ENCODE peak calls at places on chromosomes 1 and 21, in six cellular contexts. E, Q, R, K, B and U are unnamed samples.

GRCh38 chr1:70864302-70864701 is 183.3 kb downstream of the PTGER3 start:
- DNase-seq in R (no peak), Q (no peak), E (no peak), B (no peak), K (no peak), U (no peak)

GRCh38 chr1:204384636-204385354 is 25.1 kb upstream of the PLEKHA6 start:
- DNase-seq in Q (no peak), B (no peak), K (no peak), R (no peak), E (no peak), U (no peak)

GRCh38 chr1:11525151-11525505 is 46.2 kb downstream of the DISP3 start:
- DNase-seq in K (no peak), Q (no peak), R (no peak), E (no peak), B (no peak), U (no peak)

GRCh38 chr21:28464095-28464494 is 528.6 kb downstream of the LTN1 start:
- DNase-seq in K (no peak), B (no peak), R (no peak), E (no peak), Q (no peak), U (no peak)

GRCh38 chr1:27122652-27123051 is 32.3 kb downstream of the SLC9A1 start:
- DNase-seq in E (no peak), Q (peak), K (peak), B (no peak), R (peak), U (peak)

GRCh38 chr1:168225476-168226190 is at the start of gene SFT2D2:
- DNase-seq in R (peak), E (peak), B (peak), K (peak), Q (peak), U (peak)

GRCh38 chr21:14119038-14119437 is 91.7 kb downstream of the LIPI start:
- DNase-seq in B (no peak), R (no peak), E (no peak), K (no peak), Q (peak), U (peak)

GRCh38 chr1:214707306-214708087 is 104.5 kb downstream of the CENPF start:
- DNase-seq in K (no peak), E (no peak), Q (no peak), R (no peak), B (no peak), U (no peak)

GRCh38 chr1:93200086-93200620 is 19.6 kb downstream of the CCDC18 start:
- DNase-seq in E (no peak), R (no peak), B (no peak), K (no peak), Q (no peak), U (no peak)

GRCh38 chr1:216723274-216723780 is at the start of gene ESRRG:
- DNase-seq in Q (peak), K (no peak), E (no peak), B (peak), R (peak), U (no peak)

GRCh38 chr1:22969224-22969829 is 3.3 kb downstream of the LACTBL1 start:
- DNase-seq in Q (no peak), K (no peak), B (peak), E (no peak), R (no peak), U (no peak)

GRCh38 chr1:171344473-171344820 is 30.5 kb downstream of the FMO4 start:
- DNase-seq in K (no peak), Q (no peak), B (no peak), E (no peak), R (no peak), U (no peak)

GRCh38 chr1:85330206-85330605 is 53.8 kb upstream of the BCL10 start:
- DNase-seq in K (no peak), B (no peak), Q (peak), E (no peak), R (peak), U (peak)

GRCh38 chr1:222928212-222928611 is 113.4 kb downstream of the DISP1 start:
- DNase-seq in B (peak), Q (peak), E (no peak), R (no peak), K (no peak), U (no peak)

GRCh38 chr21:32918467-32919140 is 107.1 kb upstream of the OLIG2 start:
- DNase-seq in E (no peak), Q (no peak), B (peak), R (no peak), K (no peak), U (no peak)

GRCh38 chr1:168112673-168113305 is 23.9 kb downstream of the GPR161 start:
- DNase-seq in Q (no peak), B (no peak), E (no peak), K (no peak), R (peak), U (peak)

GRCh38 chr1:32500387-32501209 is 35.7 kb downstream of the ZBTB8B start:
- DNase-seq in Q (peak), K (peak), R (peak), E (no peak), B (peak), U (peak)

GRCh38 chr1:207849016-207849415 is 61.9 kb downstream of the CD34 start:
- DNase-seq in R (no peak), K (no peak), E (no peak), Q (no peak), B (no peak), U (no peak)

GRCh38 chr21:40852563-40852962 is 5.6 kb upstream of the DSCAM start:
- DNase-seq in R (no peak), Q (peak), K (no peak), B (no peak), E (no peak), U (no peak)

GRCh38 chr21:38989745-38990423 is 184.2 kb downstream of the ETS2 start:
- DNase-seq in R (no peak), E (no peak), B (peak), K (no peak), Q (no peak), U (no peak)

GRCh38 chr1:165562576-165562975 is 18.8 kb downstream of the LRRC52 start:
- DNase-seq in Q (no peak), B (no peak), E (no peak), K (no peak), R (no peak), U (no peak)

GRCh38 chr1:7703321-7704213 is 67.5 kb upstream of the VAMP3 start:
- DNase-seq in K (no peak), E (no peak), Q (peak), B (peak), R (peak), U (no peak)

GRCh38 chr21:32316363-32317215 is 17.9 kb downstream of the MRAP start:
- DNase-seq in B (no peak), E (no peak), K (no peak), Q (no peak), R (no peak), U (no peak)

GRCh38 chr21:39867198-39867650 is at the start of gene PCP4:
- DNase-seq in B (peak), Q (peak), K (peak), E (no peak), R (peak), U (peak)

GRCh38 chr1:223547316-223548114 is 118.0 kb downstream of the CAPN8 start:
- DNase-seq in R (no peak), Q (no peak), K (no peak), E (no peak), B (no peak), U (no peak)

GRCh38 chr1:70220517-70221240 is 501 bp upstream of the SRSF11 start:
- DNase-seq in E (no peak), R (no peak), Q (peak), K (no peak), B (no peak), U (no peak)